ENCODE peak calls at places on chromosomes 1 and 21, in seven cellular contexts. One of them, this sample, is unnamed.

GRCh38 chr1:103514920-103515503 is 10.5 kb upstream of the RNPC3 start:
- DNase-seq in retinal pigment epithelial cell: no peak
- DNase-seq in AG09309: no peak
- DNase-seq in CD8-positive, alpha-beta T cell: no peak
- DNase-seq in fibroblast of villous mesenchyme: peak
- DNase-seq in heart left ventricle: no peak
- DNase-seq in epithelial cell of proximal tubule: no peak
- DNase-seq in this sample: peak

GRCh38 chr1:184022651-184023050 is 14.9 kb downstream of the COLGALT2 start:
- DNase-seq in retinal pigment epithelial cell: no peak
- DNase-seq in AG09309: no peak
- DNase-seq in CD8-positive, alpha-beta T cell: no peak
- DNase-seq in fibroblast of villous mesenchyme: peak
- DNase-seq in heart left ventricle: no peak
- DNase-seq in epithelial cell of proximal tubule: no peak
- DNase-seq in this sample: no peak

GRCh38 chr1:38352869-38353268 is 306.3 kb upstream of the POU3F1 start:
- DNase-seq in retinal pigment epithelial cell: no peak
- DNase-seq in AG09309: no peak
- DNase-seq in CD8-positive, alpha-beta T cell: no peak
- DNase-seq in fibroblast of villous mesenchyme: no peak
- DNase-seq in heart left ventricle: no peak
- DNase-seq in epithelial cell of proximal tubule: no peak
- DNase-seq in this sample: no peak

GRCh38 chr1:188128761-188129160 is 1300.0 kb downstream of the PLA2G4A start:
- DNase-seq in retinal pigment epithelial cell: no peak
- DNase-seq in AG09309: no peak
- DNase-seq in CD8-positive, alpha-beta T cell: no peak
- DNase-seq in fibroblast of villous mesenchyme: peak
- DNase-seq in heart left ventricle: no peak
- DNase-seq in epithelial cell of proximal tubule: no peak
- DNase-seq in this sample: peak

GRCh38 chr1:160954158-160955104 is at the start of gene ITLN2:
- DNase-seq in retinal pigment epithelial cell: no peak
- DNase-seq in AG09309: no peak
- DNase-seq in CD8-positive, alpha-beta T cell: peak
- DNase-seq in fibroblast of villous mesenchyme: peak
- DNase-seq in heart left ventricle: no peak
- DNase-seq in epithelial cell of proximal tubule: no peak
- DNase-seq in this sample: peak

GRCh38 chr1:13623021-13623637 is 39.5 kb downstream of the PDPN start:
- DNase-seq in retinal pigment epithelial cell: no peak
- DNase-seq in AG09309: no peak
- DNase-seq in CD8-positive, alpha-beta T cell: no peak
- DNase-seq in fibroblast of villous mesenchyme: peak
- DNase-seq in heart left ventricle: no peak
- DNase-seq in epithelial cell of proximal tubule: no peak
- DNase-seq in this sample: peak

GRCh38 chr1:156654700-156655099 is 12.8 kb downstream of the BCAN start:
- DNase-seq in retinal pigment epithelial cell: no peak
- DNase-seq in AG09309: no peak
- DNase-seq in CD8-positive, alpha-beta T cell: no peak
- DNase-seq in fibroblast of villous mesenchyme: no peak
- DNase-seq in heart left ventricle: no peak
- DNase-seq in epithelial cell of proximal tubule: no peak
- DNase-seq in this sample: no peak

GRCh38 chr1:235984041-235984820 is 80.7 kb downstream of the NID1 start:
- DNase-seq in retinal pigment epithelial cell: no peak
- DNase-seq in AG09309: no peak
- DNase-seq in CD8-positive, alpha-beta T cell: no peak
- DNase-seq in fibroblast of villous mesenchyme: peak
- DNase-seq in heart left ventricle: no peak
- DNase-seq in epithelial cell of proximal tubule: no peak
- DNase-seq in this sample: peak

GRCh38 chr1:206075786-206076725 is 23.1 kb downstream of the RHEX start:
- DNase-seq in retinal pigment epithelial cell: no peak
- DNase-seq in AG09309: peak
- DNase-seq in CD8-positive, alpha-beta T cell: no peak
- DNase-seq in fibroblast of villous mesenchyme: peak
- DNase-seq in heart left ventricle: no peak
- DNase-seq in epithelial cell of proximal tubule: no peak
- DNase-seq in this sample: peak

GRCh38 chr1:40711465-40712404 is 20.2 kb downstream of the NFYC start:
- DNase-seq in retinal pigment epithelial cell: no peak
- DNase-seq in AG09309: no peak
- DNase-seq in CD8-positive, alpha-beta T cell: no peak
- DNase-seq in fibroblast of villous mesenchyme: peak
- DNase-seq in heart left ventricle: no peak
- DNase-seq in epithelial cell of proximal tubule: no peak
- DNase-seq in this sample: peak

GRCh38 chr1:62175568-62176179 is 19.0 kb upstream of the L1TD1 start:
- DNase-seq in retinal pigment epithelial cell: no peak
- DNase-seq in AG09309: peak
- DNase-seq in CD8-positive, alpha-beta T cell: peak
- DNase-seq in fibroblast of villous mesenchyme: peak
- DNase-seq in heart left ventricle: peak
- DNase-seq in epithelial cell of proximal tubule: no peak
- DNase-seq in this sample: peak

GRCh38 chr21:42118121-42118795 is 47.1 kb downstream of the UMODL1 start:
- DNase-seq in retinal pigment epithelial cell: no peak
- DNase-seq in AG09309: no peak
- DNase-seq in CD8-positive, alpha-beta T cell: no peak
- DNase-seq in fibroblast of villous mesenchyme: no peak
- DNase-seq in heart left ventricle: no peak
- DNase-seq in epithelial cell of proximal tubule: no peak
- DNase-seq in this sample: no peak

GRCh38 chr1:9312183-9312582 is 19.5 kb downstream of the SPSB1 start:
- DNase-seq in retinal pigment epithelial cell: no peak
- DNase-seq in AG09309: no peak
- DNase-seq in CD8-positive, alpha-beta T cell: no peak
- DNase-seq in fibroblast of villous mesenchyme: peak
- DNase-seq in heart left ventricle: no peak
- DNase-seq in epithelial cell of proximal tubule: no peak
- DNase-seq in this sample: no peak

GRCh38 chr1:2247760-2248126 is 19.6 kb downstream of the SKI start:
- DNase-seq in retinal pigment epithelial cell: no peak
- DNase-seq in AG09309: no peak
- DNase-seq in CD8-positive, alpha-beta T cell: no peak
- DNase-seq in fibroblast of villous mesenchyme: no peak
- DNase-seq in heart left ventricle: no peak
- DNase-seq in epithelial cell of proximal tubule: no peak
- DNase-seq in this sample: no peak

GRCh38 chr1:89952021-89952995 is 42.6 kb upstream of the ZNF326 start:
- DNase-seq in retinal pigment epithelial cell: no peak
- DNase-seq in AG09309: peak
- DNase-seq in CD8-positive, alpha-beta T cell: no peak
- DNase-seq in fibroblast of villous mesenchyme: peak
- DNase-seq in heart left ventricle: no peak
- DNase-seq in epithelial cell of proximal tubule: peak
- DNase-seq in this sample: peak

GRCh38 chr1:176559474-176560390 is 96.8 kb downstream of the PAPPA2 start:
- DNase-seq in retinal pigment epithelial cell: peak
- DNase-seq in AG09309: peak
- DNase-seq in CD8-positive, alpha-beta T cell: no peak
- DNase-seq in fibroblast of villous mesenchyme: peak
- DNase-seq in heart left ventricle: peak
- DNase-seq in epithelial cell of proximal tubule: peak
- DNase-seq in this sample: peak

GRCh38 chr21:28099296-28099695 is 893.4 kb downstream of the LTN1 start:
- DNase-seq in retinal pigment epithelial cell: no peak
- DNase-seq in AG09309: no peak
- DNase-seq in CD8-positive, alpha-beta T cell: no peak
- DNase-seq in fibroblast of villous mesenchyme: peak
- DNase-seq in heart left ventricle: peak
- DNase-seq in epithelial cell of proximal tubule: no peak
- DNase-seq in this sample: peak

GRCh38 chr1:165898837-165899236 is 71.4 kb downstream of the UCK2 start:
- DNase-seq in retinal pigment epithelial cell: peak
- DNase-seq in AG09309: peak
- DNase-seq in CD8-positive, alpha-beta T cell: no peak
- DNase-seq in fibroblast of villous mesenchyme: peak
- DNase-seq in heart left ventricle: no peak
- DNase-seq in epithelial cell of proximal tubule: peak
- DNase-seq in this sample: peak

GRCh38 chr1:12409676-12410075 is 179.8 kb downstream of the VPS13D start:
- DNase-seq in retinal pigment epithelial cell: no peak
- DNase-seq in AG09309: no peak
- DNase-seq in CD8-positive, alpha-beta T cell: no peak
- DNase-seq in fibroblast of villous mesenchyme: peak
- DNase-seq in heart left ventricle: no peak
- DNase-seq in epithelial cell of proximal tubule: no peak
- DNase-seq in this sample: peak

GRCh38 chr1:63892632-63893395 is 119.0 kb downstream of the ROR1 start:
- DNase-seq in retinal pigment epithelial cell: peak
- DNase-seq in AG09309: no peak
- DNase-seq in CD8-positive, alpha-beta T cell: peak
- DNase-seq in fibroblast of villous mesenchyme: peak
- DNase-seq in heart left ventricle: no peak
- DNase-seq in epithelial cell of proximal tubule: peak
- DNase-seq in this sample: peak

GRCh38 chr21:15728046-15728445 is 1.7 kb upstream of the USP25 start:
- DNase-seq in retinal pigment epithelial cell: no peak
- DNase-seq in AG09309: no peak
- DNase-seq in CD8-positive, alpha-beta T cell: no peak
- DNase-seq in fibroblast of villous mesenchyme: no peak
- DNase-seq in heart left ventricle: no peak
- DNase-seq in epithelial cell of proximal tubule: no peak
- DNase-seq in this sample: no peak

GRCh38 chr21:34202553-34203332 is 129.4 kb downstream of the MRPS6 start:
- DNase-seq in retinal pigment epithelial cell: no peak
- DNase-seq in AG09309: no peak
- DNase-seq in CD8-positive, alpha-beta T cell: no peak
- DNase-seq in fibroblast of villous mesenchyme: peak
- DNase-seq in heart left ventricle: no peak
- DNase-seq in epithelial cell of proximal tubule: no peak
- DNase-seq in this sample: peak
- H3K4me3 ChIP-seq in retinal pigment epithelial cell: peak
- H3K4me3 ChIP-seq in AG09309: no peak
- H3K4me3 ChIP-seq in CD8-positive, alpha-beta T cell: peak
- H3K4me3 ChIP-seq in fibroblast of villous mesenchyme: peak
- H3K4me3 ChIP-seq in heart left ventricle: peak
- H3K4me3 ChIP-seq in epithelial cell of proximal tubule: peak
- H3K4me3 ChIP-seq in this sample: no peak

GRCh38 chr1:215567491-215568286 is 585 bp downstream of the KCTD3 start:
- DNase-seq in retinal pigment epithelial cell: peak
- DNase-seq in AG09309: no peak
- DNase-seq in CD8-positive, alpha-beta T cell: no peak
- DNase-seq in fibroblast of villous mesenchyme: peak
- DNase-seq in heart left ventricle: peak
- DNase-seq in epithelial cell of proximal tubule: no peak
- DNase-seq in this sample: peak

GRCh38 chr1:215569987-215570824 is 3.1 kb downstream of the KCTD3 start:
- DNase-seq in retinal pigment epithelial cell: peak
- DNase-seq in AG09309: no peak
- DNase-seq in CD8-positive, alpha-beta T cell: no peak
- DNase-seq in fibroblast of villous mesenchyme: no peak
- DNase-seq in heart left ventricle: no peak
- DNase-seq in epithelial cell of proximal tubule: no peak
- DNase-seq in this sample: peak

GRCh38 chr1:215568287-215568692 is 1.2 kb downstream of the KCTD3 start:
- DNase-seq in retinal pigment epithelial cell: peak
- DNase-seq in AG09309: peak
- DNase-seq in CD8-positive, alpha-beta T cell: no peak
- DNase-seq in fibroblast of villous mesenchyme: peak
- DNase-seq in heart left ventricle: no peak
- DNase-seq in epithelial cell of proximal tubule: no peak
- DNase-seq in this sample: peak

GRCh38 chr1:215566556-215567490 is at the start of gene KCTD3:
- DNase-seq in retinal pigment epithelial cell: peak
- DNase-seq in AG09309: no peak
- DNase-seq in CD8-positive, alpha-beta T cell: peak
- DNase-seq in fibroblast of villous mesenchyme: peak
- DNase-seq in heart left ventricle: peak
- DNase-seq in epithelial cell of proximal tubule: no peak
- DNase-seq in this sample: peak
- TF ChIP-seq CTCF in retinal pigment epithelial cell: no peak
- TF ChIP-seq CTCF in AG09309: no peak
- TF ChIP-seq CTCF in CD8-positive, alpha-beta T cell: no peak
- TF ChIP-seq CTCF in fibroblast of villous mesenchyme: no peak
- TF ChIP-seq CTCF in heart left ventricle: no peak
- TF ChIP-seq CTCF in epithelial cell of proximal tubule: no peak
- TF ChIP-seq CTCF in this sample: no peak

GRCh38 chr1:25932321-25932720 is 26.1 kb upstream of the STMN1 start:
- DNase-seq in retinal pigment epithelial cell: no peak
- DNase-seq in AG09309: no peak
- DNase-seq in CD8-positive, alpha-beta T cell: no peak
- DNase-seq in fibroblast of villous mesenchyme: no peak
- DNase-seq in heart left ventricle: no peak
- DNase-seq in epithelial cell of proximal tubule: no peak
- DNase-seq in this sample: no peak

GRCh38 chr1:25936940-25937339 is 30.7 kb upstream of the STMN1 start:
- DNase-seq in retinal pigment epithelial cell: no peak
- DNase-seq in AG09309: no peak
- DNase-seq in CD8-positive, alpha-beta T cell: no peak
- DNase-seq in fibroblast of villous mesenchyme: no peak
- DNase-seq in heart left ventricle: no peak
- DNase-seq in epithelial cell of proximal tubule: no peak
- DNase-seq in this sample: no peak

DNA sequence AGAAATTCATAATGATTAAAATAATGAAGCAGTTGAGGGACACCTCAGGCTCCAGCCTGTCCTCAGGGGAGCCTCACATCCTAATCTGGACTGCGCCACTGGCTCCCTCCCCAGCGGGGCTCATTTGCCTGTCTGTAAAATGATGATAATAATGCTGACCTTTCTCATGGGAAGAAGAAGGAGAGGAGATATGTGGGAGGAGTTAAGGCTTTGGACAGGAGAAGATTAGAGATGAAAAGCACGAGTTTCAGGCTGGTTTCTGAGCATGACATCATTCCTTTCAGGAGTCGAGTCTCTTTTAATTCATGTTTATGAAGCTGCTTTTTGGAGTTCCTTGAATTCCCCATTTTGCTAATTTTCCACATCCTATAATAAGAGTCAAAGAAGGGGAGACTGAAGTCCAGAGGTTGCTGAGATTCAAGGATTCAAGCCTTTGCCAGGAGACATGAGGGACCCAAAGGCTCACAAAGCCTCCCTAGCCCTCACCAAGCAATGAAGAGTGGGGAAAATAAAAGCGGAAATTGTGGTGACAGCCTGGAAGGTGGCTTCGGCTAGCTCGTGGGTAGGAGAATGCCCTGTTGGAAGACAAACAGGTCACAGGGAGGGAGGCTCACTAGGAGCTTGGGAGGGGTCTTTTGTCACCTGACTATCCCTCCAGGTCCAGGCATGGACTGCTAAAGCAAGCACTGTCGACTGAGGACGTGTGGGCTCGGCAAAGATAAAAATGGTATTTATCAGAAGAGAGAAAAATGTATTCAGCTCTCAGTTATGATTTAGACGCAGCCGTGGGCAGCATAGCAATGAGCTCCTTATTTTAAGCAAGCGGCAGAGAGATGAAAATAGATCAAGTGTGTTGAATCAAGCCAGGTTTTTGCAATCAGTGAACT is 27.5 kb upstream of the STMN1 start:
- DNase-seq in retinal pigment epithelial cell: no peak
- DNase-seq in AG09309: no peak
- DNase-seq in CD8-positive, alpha-beta T cell: no peak
- DNase-seq in fibroblast of villous mesenchyme: peak
- DNase-seq in heart left ventricle: no peak
- DNase-seq in epithelial cell of proximal tubule: no peak
- DNase-seq in this sample: no peak
- H3K4me3 ChIP-seq in retinal pigment epithelial cell: no peak
- H3K4me3 ChIP-seq in AG09309: no peak
- H3K4me3 ChIP-seq in CD8-positive, alpha-beta T cell: no peak
- H3K4me3 ChIP-seq in fibroblast of villous mesenchyme: no peak
- H3K4me3 ChIP-seq in heart left ventricle: no peak
- H3K4me3 ChIP-seq in epithelial cell of proximal tubule: no peak
- H3K4me3 ChIP-seq in this sample: no peak

GRCh38 chr1:224183591-224184312 is 712 bp downstream of the DEGS1 start:
- DNase-seq in retinal pigment epithelial cell: no peak
- DNase-seq in AG09309: no peak
- DNase-seq in CD8-positive, alpha-beta T cell: peak
- DNase-seq in fibroblast of villous mesenchyme: peak
- DNase-seq in heart left ventricle: peak
- DNase-seq in epithelial cell of proximal tubule: no peak
- DNase-seq in this sample: peak
- TF ChIP-seq CTCF in retinal pigment epithelial cell: no peak
- TF ChIP-seq CTCF in AG09309: no peak
- TF ChIP-seq CTCF in CD8-positive, alpha-beta T cell: no peak
- TF ChIP-seq CTCF in fibroblast of villous mesenchyme: no peak
- TF ChIP-seq CTCF in heart left ventricle: no peak
- TF ChIP-seq CTCF in epithelial cell of proximal tubule: no peak
- TF ChIP-seq CTCF in this sample: no peak

This sample was measured in cardiac fibroblast.